ENCODE peak calls at places on chromosomes 3 and 15, in ten cellular contexts. J is stimulated activated CD4-positive, alpha-beta T cell treated with anti-CD3 and anti-CD28 coated beads, Interleukin-12 subunit alpha, Interleukin-12 subunit beta, amount 100 ng/mL, for 48 hours; B is amygdala; G is AG09319; D is NCI-H82; U is mucosa of descending colon; X is SK-MEL-5; V is OCI-LY7; P is HCT116; A is HFFc6. I is an unnamed sample.

GRCh38 chr15:29103825-29104565 is 165.6 kb downstream of the NSMCE3 start:
- DNase-seq in P (peak), J (peak), D (peak), V (peak), B (peak), U (peak), G (peak), A (peak), X (no peak), I (peak)

GRCh38 chr15:80234883-80235282 is 17.1 kb downstream of the CTXND1 start:
- DNase-seq in G (no peak), D (peak), U (peak), X (peak), J (peak), V (peak), A (peak), P (peak), B (no peak), I (no peak)

GRCh38 chr3:172305552-172305951 is 142.7 kb downstream of the GHSR start:
- DNase-seq in D (no peak), P (no peak), G (no peak), B (no peak), V (no peak), A (peak), U (no peak), X (no peak), J (no peak), I (no peak)

GRCh38 chr3:127038476-127038875 is 55.6 kb downstream of the PLXNA1 start:
- DNase-seq in P (no peak), D (no peak), J (no peak), X (no peak), U (peak), A (no peak), V (no peak), B (no peak), G (no peak), I (no peak)

GRCh38 chr3:14563946-14564539 is 23.9 kb upstream of the GRIP2 start:
- DNase-seq in A (no peak), B (no peak), J (no peak), G (no peak), D (no peak), P (no peak), U (no peak), V (no peak), X (no peak), I (no peak)

GRCh38 chr15:98872777-98873176 is 134.8 kb downstream of the PGPEP1L start:
- DNase-seq in V (no peak), G (no peak), D (no peak), J (no peak), P (no peak), U (no peak), B (no peak), A (no peak), X (no peak), I (no peak)

GRCh38 chr15:60096157-60096556 is 92.0 kb downstream of the FOXB1 start:
- DNase-seq in G (no peak), V (no peak), B (no peak), X (no peak), P (no peak), A (no peak), D (no peak), U (no peak), J (no peak), I (no peak)

GRCh38 chr15:80856400-80856799 is 77.2 kb downstream of the CEMIP start:
- DNase-seq in A (no peak), D (no peak), J (no peak), B (no peak), G (no peak), U (no peak), P (no peak), V (peak), X (peak), I (no peak)

GRCh38 chr15:68278345-68279217 is 1.0 kb downstream of the FEM1B start:
- DNase-seq in J (no peak), X (peak), A (no peak), B (no peak), V (peak), U (no peak), D (peak), P (no peak), G (no peak), I (peak)

GRCh38 chr3:46856576-46857471 is 6.4 kb downstream of the MYL3 start:
- DNase-seq in X (no peak), J (no peak), D (no peak), P (no peak), U (peak), V (no peak), A (no peak), G (no peak), B (no peak), I (peak)

GRCh38 chr3:157354722-157355121 is 81.9 kb upstream of the PTX3 start:
- DNase-seq in A (peak), J (no peak), P (peak), X (peak), U (no peak), D (peak), B (no peak), V (no peak), G (no peak), I (no peak)

GRCh38 chr3:148379763-148380162 is 317.9 kb upstream of the AGTR1 start:
- DNase-seq in A (peak), B (no peak), V (peak), G (peak), J (no peak), P (peak), U (no peak), X (peak), D (peak), I (no peak)

GRCh38 chr3:33652736-33653135 is 65.3 kb downstream of the CLASP2 start:
- DNase-seq in X (no peak), A (no peak), P (no peak), U (no peak), G (no peak), V (no peak), B (no peak), D (peak), J (no peak), I (no peak)

GRCh38 chr15:80567721-80568157 is 127.4 kb upstream of the ABHD17C start:
- DNase-seq in J (no peak), P (peak), B (peak), D (peak), A (peak), U (no peak), V (peak), G (peak), X (peak), I (no peak)

GRCh38 chr15:98787936-98788757 is 139.8 kb downstream of the IGF1R start:
- DNase-seq in P (no peak), D (no peak), X (peak), B (no peak), V (no peak), U (no peak), J (no peak), A (no peak), G (no peak), I (no peak)

GRCh38 chr15:36407647-36408046 is 171.8 kb upstream of the CDIN1 start:
- DNase-seq in P (no peak), B (no peak), J (no peak), V (no peak), G (no peak), X (no peak), A (peak), D (no peak), U (no peak), I (no peak)

GRCh38 chr15:35545316-35545824 is 595 bp downstream of the DPH6 start:
- DNase-seq in B (no peak), V (peak), D (peak), P (peak), J (no peak), X (peak), A (peak), U (peak), G (no peak), I (peak)

GRCh38 chr3:130379274-130379673 is 33.8 kb downstream of the COL6A5 start:
- DNase-seq in P (no peak), U (no peak), X (no peak), B (no peak), D (no peak), V (no peak), G (no peak), J (no peak), A (no peak), I (no peak)

GRCh38 chr3:33954956-33955355 is 156.5 kb downstream of the PDCD6IP start:
- DNase-seq in U (no peak), A (no peak), G (no peak), B (no peak), X (peak), D (no peak), J (no peak), P (no peak), V (peak), I (no peak)

GRCh38 chr3:105277656-105278055 is 89.1 kb upstream of the ALCAM start:
- DNase-seq in J (no peak), D (no peak), P (no peak), G (no peak), A (peak), X (no peak), B (no peak), U (no peak), V (no peak), I (no peak)

GRCh38 chr3:173465112-173465511 is 67.6 kb downstream of the NLGN1 start:
- DNase-seq in X (no peak), V (no peak), U (no peak), A (peak), D (no peak), J (no peak), B (no peak), P (no peak), G (no peak), I (no peak)

GRCh38 chr3:51297333-51297732 is 87.8 kb upstream of the MANF start:
- DNase-seq in V (no peak), J (no peak), B (no peak), P (no peak), X (no peak), G (no peak), A (no peak), D (no peak), U (no peak), I (no peak)

GRCh38 chr15:38702178-38702912 is 137.7 kb upstream of the RASGRP1 start:
- DNase-seq in A (no peak), P (no peak), U (peak), D (no peak), J (no peak), V (no peak), G (no peak), B (no peak), X (no peak), I (no peak)

GRCh38 chr15:45276851-45277250 is 24.8 kb downstream of the SLC28A2 start:
- DNase-seq in V (peak), U (no peak), A (peak), P (no peak), J (no peak), X (peak), B (no peak), D (peak), G (peak), I (no peak)

GRCh38 chr3:149554826-149555225 is 80.3 kb downstream of the TM4SF4 start:
- DNase-seq in G (no peak), U (no peak), A (peak), X (peak), D (no peak), J (no peak), V (no peak), P (peak), B (no peak), I (no peak)

GRCh38 chr3:42749025-42749752 is 23.9 kb downstream of the CCDC13 start:
- DNase-seq in A (no peak), G (no peak), X (no peak), B (no peak), V (no peak), J (no peak), P (no peak), U (no peak), D (no peak), I (no peak)

GRCh38 chr15:48722764-48723661 is 77.5 kb upstream of the FBN1 start:
- DNase-seq in J (no peak), V (no peak), U (no peak), B (no peak), G (no peak), X (no peak), A (peak), D (peak), P (peak), I (no peak)

GRCh38 chr3:51620543-51620942 is 50.5 kb upstream of the TEX264 start:
- DNase-seq in G (peak), J (no peak), P (no peak), V (no peak), D (no peak), A (no peak), U (no peak), X (no peak), B (no peak), I (no peak)

GRCh38 chr15:90677807-90678790 is 39.0 kb upstream of the BLM start:
- DNase-seq in A (no peak), G (no peak), P (no peak), V (peak), D (no peak), U (no peak), J (no peak), B (no peak), X (no peak), I (no peak)